ENCODE peak calls at places on chromosomes 7 and 10, in ten cellular contexts. Y is COR-L47; E is breast epithelium; O is kidney; G is hepatocyte; S is HTR-8/SVneo; X is amygdala; F is naive thymus-derived CD4-positive, alpha-beta T cell; Q is WTC11; Z is K562. P is an unnamed sample.

GRCh38 chr7:100418930-100419659 is 9.4 kb downstream of the ZCWPW1 start:
- DNase-seq in Y (no peak), E (no peak), O (no peak), G (no peak), S (no peak), X (no peak), F (no peak), Q (no peak), Z (no peak), P (no peak)

GRCh38 chr7:127882313-127882920 is 148.8 kb downstream of the LRRC4 start:
- DNase-seq in Y (no peak), E (no peak), O (no peak), G (no peak), S (no peak), X (no peak), F (no peak), Q (no peak), Z (no peak), P (no peak)

GRCh38 chr10:127198307-127198706 is 1.9 kb upstream of the INSYN2A start:
- DNase-seq in Y (no peak), E (no peak), O (no peak), G (no peak), S (no peak), X (no peak), F (no peak), Q (no peak), Z (no peak), P (no peak)

GRCh38 chr10:12358863-12359647 is 9.7 kb downstream of the CAMK1D start:
- DNase-seq in Y (no peak), E (no peak), O (no peak), G (no peak), S (no peak), X (no peak), F (no peak), Q (no peak), Z (no peak), P (no peak)

GRCh38 chr7:17534348-17534747 is 235.9 kb downstream of the AHR start:
- DNase-seq in Y (no peak), E (no peak), O (no peak), G (no peak), S (no peak), X (no peak), F (no peak), Q (no peak), Z (no peak), P (no peak)

GRCh38 chr7:156589808-156590207 is 50.8 kb upstream of the RNF32 start:
- DNase-seq in Y (no peak), E (no peak), O (no peak), G (no peak), S (no peak), X (no peak), F (no peak), Q (no peak), Z (no peak), P (no peak)

GRCh38 chr7:109639561-109639960 is 1069.9 kb downstream of the DNAJB9 start:
- DNase-seq in Y (no peak), E (no peak), O (no peak), G (no peak), S (no peak), X (no peak), F (no peak), Q (no peak), Z (no peak), P (no peak)

GRCh38 chr10:79938728-79939380 is 10.1 kb downstream of the SFTPD start:
- DNase-seq in Y (no peak), E (no peak), O (no peak), G (no peak), S (no peak), X (no peak), F (no peak), Q (no peak), Z (no peak), P (no peak)

GRCh38 chr7:136594739-136595144 is 273.7 kb upstream of the CHRM2 start:
- DNase-seq in Y (no peak), E (no peak), O (no peak), G (peak), S (no peak), X (no peak), F (no peak), Q (no peak), Z (no peak), P (no peak)

GRCh38 chr7:4665661-4666060 is 16.4 kb upstream of the FOXK1 start:
- DNase-seq in Y (no peak), E (no peak), O (no peak), G (no peak), S (peak), X (no peak), F (no peak), Q (no peak), Z (no peak), P (no peak)

GRCh38 chr7:44151679-44152355 is 10.7 kb upstream of the MYL7 start:
- DNase-seq in Y (no peak), E (peak), O (no peak), G (no peak), S (no peak), X (no peak), F (no peak), Q (peak), Z (no peak), P (no peak)

GRCh38 chr10:11154809-11155208 is 137.1 kb downstream of the CELF2 start:
- DNase-seq in Y (peak), E (no peak), O (no peak), G (no peak), S (no peak), X (no peak), F (no peak), Q (no peak), Z (no peak), P (no peak)

GRCh38 chr7:46134385-46134784 is 213.3 kb upstream of the IGFBP3 start:
- DNase-seq in Y (no peak), E (no peak), O (peak), G (no peak), S (no peak), X (no peak), F (no peak), Q (no peak), Z (no peak), P (no peak)

GRCh38 chr10:123746016-123746415 is 79.9 kb downstream of the GPR26 start:
- DNase-seq in Y (no peak), E (no peak), O (no peak), G (no peak), S (no peak), X (no peak), F (no peak), Q (no peak), Z (no peak), P (no peak)

GRCh38 chr7:139691253-139691781 is 86.5 kb downstream of the HIPK2 start:
- DNase-seq in Y (no peak), E (peak), O (no peak), G (peak), S (no peak), X (no peak), F (no peak), Q (no peak), Z (peak), P (no peak)

GRCh38 chr7:112058654-112059053 is 147.5 kb downstream of the DOCK4 start:
- DNase-seq in Y (no peak), E (no peak), O (no peak), G (no peak), S (no peak), X (no peak), F (no peak), Q (no peak), Z (no peak), P (no peak)

GRCh38 chr10:29980084-29980483 is 79.3 kb downstream of the JCAD start:
- DNase-seq in Y (no peak), E (no peak), O (no peak), G (no peak), S (no peak), X (no peak), F (no peak), Q (no peak), Z (no peak), P (no peak)

GRCh38 chr10:110780704-110781103 is 91.0 kb upstream of the PDCD4 start:
- DNase-seq in Y (no peak), E (no peak), O (no peak), G (no peak), S (no peak), X (no peak), F (no peak), Q (no peak), Z (no peak), P (no peak)

GRCh38 chr7:25091757-25092156 is 33.3 kb downstream of the CYCS start:
- DNase-seq in Y (no peak), E (no peak), O (no peak), G (no peak), S (no peak), X (no peak), F (no peak), Q (no peak), Z (no peak), P (no peak)

GRCh38 chr7:43646603-43647313 is 63.9 kb downstream of the STK17A start:
- DNase-seq in Y (no peak), E (no peak), O (no peak), G (no peak), S (no peak), X (no peak), F (no peak), Q (no peak), Z (no peak), P (no peak)

GRCh38 chr10:116704926-116705325 is 37.4 kb downstream of the HSPA12A start:
- DNase-seq in Y (peak), E (no peak), O (no peak), G (no peak), S (no peak), X (no peak), F (no peak), Q (no peak), Z (no peak), P (no peak)

GRCh38 chr10:3293536-3294431 is 121.2 kb upstream of the PITRM1 start:
- DNase-seq in Y (no peak), E (no peak), O (no peak), G (no peak), S (no peak), X (no peak), F (no peak), Q (no peak), Z (no peak), P (no peak)

GRCh38 chr10:89029785-89030437 is 39.3 kb downstream of the FAS start:
- DNase-seq in Y (peak), E (peak), O (peak), G (peak), S (peak), X (peak), F (peak), Q (peak), Z (peak), P (peak)

GRCh38 chr10:112140110-112140755 is 43.3 kb downstream of the GPAM start:
- DNase-seq in Y (peak), E (peak), O (peak), G (peak), S (peak), X (peak), F (peak), Q (peak), Z (peak), P (peak)

GRCh38 chr10:90592903-90593302 is 264.9 kb downstream of the HTR7 start:
- DNase-seq in Y (peak), E (no peak), O (peak), G (peak), S (peak), X (no peak), F (no peak), Q (peak), Z (peak), P (peak)

GRCh38 chr7:112176241-112176640 is 30.0 kb downstream of the DOCK4 start:
- DNase-seq in Y (no peak), E (no peak), O (no peak), G (no peak), S (no peak), X (no peak), F (no peak), Q (no peak), Z (no peak), P (no peak)

GRCh38 chr10:7561216-7561893 is 105.4 kb downstream of the ITIH5 start:
- DNase-seq in Y (peak), E (no peak), O (peak), G (peak), S (no peak), X (no peak), F (no peak), Q (peak), Z (no peak), P (no peak)

GRCh38 chr10:66931340-66931948 is 5.6 kb downstream of the LRRTM3 start:
- DNase-seq in Y (peak), E (no peak), O (no peak), G (peak), S (peak), X (no peak), F (no peak), Q (no peak), Z (peak), P (peak)

GRCh38 chr7:123643495-123644428 is 11.9 kb upstream of the LMOD2 start:
- DNase-seq in Y (peak), E (no peak), O (no peak), G (peak), S (peak), X (no peak), F (no peak), Q (peak), Z (no peak), P (peak)

GRCh38 chr10:49385939-49386922 is 9.7 kb downstream of the DRGX start:
- DNase-seq in Y (no peak), E (no peak), O (no peak), G (no peak), S (no peak), X (no peak), F (no peak), Q (no peak), Z (no peak), P (no peak)

GRCh38 chr7:7795736-7796135 is 77.3 kb upstream of the RPA3 start:
- DNase-seq in Y (no peak), E (no peak), O (no peak), G (peak), S (no peak), X (no peak), F (no peak), Q (no peak), Z (no peak), P (no peak)